ENCODE peak calls at places on chromosome 15, in nine cellular contexts. One of them, this sample, is unnamed.

GRCh38 chr15:89356634-89357298 is 22.1 kb upstream of the POLG start:
- DNase-seq in HCT116: no peak
- DNase-seq in GM12892: no peak
- DNase-seq in stomach: no peak
- DNase-seq in transverse colon: no peak
- DNase-seq in Panc1: no peak
- DNase-seq in prostate gland: no peak
- DNase-seq in sigmoid colon: no peak
- DNase-seq in SK-N-SH: peak
- DNase-seq in this sample: no peak

GRCh38 chr15:68885070-68885469 is 45.3 kb upstream of the SPESP1 start:
- DNase-seq in SK-N-SH: no peak
- DNase-seq in transverse colon: no peak
- DNase-seq in sigmoid colon: no peak
- DNase-seq in GM12892: no peak
- DNase-seq in Panc1: no peak
- DNase-seq in prostate gland: peak
- DNase-seq in HCT116: no peak
- DNase-seq in stomach: no peak
- DNase-seq in this sample: no peak

GRCh38 chr15:41961803-41962202 is 10.6 kb downstream of the EHD4 start:
- DNase-seq in SK-N-SH: no peak
- DNase-seq in stomach: no peak
- DNase-seq in transverse colon: no peak
- DNase-seq in HCT116: no peak
- DNase-seq in Panc1: no peak
- DNase-seq in sigmoid colon: no peak
- DNase-seq in prostate gland: no peak
- DNase-seq in GM12892: no peak
- DNase-seq in this sample: no peak

GRCh38 chr15:32029862-32030781 is at the start of gene CHRNA7:
- DNase-seq in prostate gland: peak
- DNase-seq in stomach: peak
- DNase-seq in GM12892: peak
- DNase-seq in sigmoid colon: peak
- DNase-seq in HCT116: peak
- DNase-seq in transverse colon: peak
- DNase-seq in SK-N-SH: peak
- DNase-seq in Panc1: no peak
- DNase-seq in this sample: peak

GRCh38 chr15:100720406-100720967 is 118.1 kb downstream of the ASB7 start:
- DNase-seq in Panc1: no peak
- DNase-seq in SK-N-SH: no peak
- DNase-seq in GM12892: no peak
- DNase-seq in stomach: no peak
- DNase-seq in HCT116: no peak
- DNase-seq in sigmoid colon: no peak
- DNase-seq in prostate gland: no peak
- DNase-seq in transverse colon: no peak
- DNase-seq in this sample: peak

GRCh38 chr15:77506311-77507150 is 85.8 kb downstream of the HMG20A start:
- DNase-seq in GM12892: no peak
- DNase-seq in stomach: peak
- DNase-seq in transverse colon: peak
- DNase-seq in HCT116: no peak
- DNase-seq in sigmoid colon: peak
- DNase-seq in SK-N-SH: no peak
- DNase-seq in Panc1: no peak
- DNase-seq in prostate gland: no peak
- DNase-seq in this sample: no peak

GRCh38 chr15:74383695-74384565 is 16.5 kb upstream of the CYP11A1 start:
- DNase-seq in Panc1: no peak
- DNase-seq in GM12892: peak
- DNase-seq in prostate gland: no peak
- DNase-seq in sigmoid colon: no peak
- DNase-seq in stomach: peak
- DNase-seq in transverse colon: no peak
- DNase-seq in SK-N-SH: no peak
- DNase-seq in HCT116: peak
- DNase-seq in this sample: no peak

GRCh38 chr15:51842852-51843737 is 13.6 kb downstream of the TMOD3 start:
- DNase-seq in GM12892: no peak
- DNase-seq in transverse colon: no peak
- DNase-seq in HCT116: peak
- DNase-seq in sigmoid colon: no peak
- DNase-seq in Panc1: no peak
- DNase-seq in prostate gland: no peak
- DNase-seq in SK-N-SH: no peak
- DNase-seq in stomach: no peak
- DNase-seq in this sample: no peak

GRCh38 chr15:55587321-55588069 is 650 bp downstream of the PYGO1 start:
- DNase-seq in transverse colon: peak
- DNase-seq in HCT116: no peak
- DNase-seq in Panc1: no peak
- DNase-seq in stomach: no peak
- DNase-seq in SK-N-SH: peak
- DNase-seq in GM12892: peak
- DNase-seq in sigmoid colon: peak
- DNase-seq in prostate gland: no peak
- DNase-seq in this sample: no peak

GRCh38 chr15:68644088-68644904 is 65.5 kb downstream of the CORO2B start:
- DNase-seq in stomach: no peak
- DNase-seq in transverse colon: no peak
- DNase-seq in SK-N-SH: no peak
- DNase-seq in HCT116: peak
- DNase-seq in prostate gland: no peak
- DNase-seq in GM12892: no peak
- DNase-seq in sigmoid colon: peak
- DNase-seq in Panc1: no peak
- DNase-seq in this sample: peak

GRCh38 chr15:51046799-51047449 is 47.8 kb downstream of the TNFAIP8L3 start:
- DNase-seq in GM12892: no peak
- DNase-seq in sigmoid colon: peak
- DNase-seq in stomach: peak
- DNase-seq in Panc1: no peak
- DNase-seq in transverse colon: peak
- DNase-seq in prostate gland: no peak
- DNase-seq in HCT116: no peak
- DNase-seq in SK-N-SH: no peak
- DNase-seq in this sample: no peak

GRCh38 chr15:29698030-29698701 is 124.1 kb downstream of the TJP1 start:
- DNase-seq in GM12892: no peak
- DNase-seq in sigmoid colon: no peak
- DNase-seq in stomach: no peak
- DNase-seq in SK-N-SH: no peak
- DNase-seq in prostate gland: no peak
- DNase-seq in Panc1: peak
- DNase-seq in HCT116: peak
- DNase-seq in transverse colon: no peak
- DNase-seq in this sample: no peak

GRCh38 chr15:52780172-52780980 is 9.8 kb downstream of the ONECUT1 start:
- DNase-seq in HCT116: peak
- DNase-seq in SK-N-SH: peak
- DNase-seq in GM12892: no peak
- DNase-seq in Panc1: peak
- DNase-seq in transverse colon: peak
- DNase-seq in prostate gland: peak
- DNase-seq in sigmoid colon: no peak
- DNase-seq in stomach: peak
- DNase-seq in this sample: no peak

GRCh38 chr15:64897345-64897985 is 14.2 kb upstream of the ANKDD1A start:
- DNase-seq in HCT116: no peak
- DNase-seq in stomach: peak
- DNase-seq in transverse colon: peak
- DNase-seq in prostate gland: no peak
- DNase-seq in SK-N-SH: no peak
- DNase-seq in Panc1: no peak
- DNase-seq in GM12892: no peak
- DNase-seq in sigmoid colon: peak
- DNase-seq in this sample: no peak
- TF ChIP-seq POLR2AphosphoS5 in HCT116: no peak
- TF ChIP-seq POLR2AphosphoS5 in stomach: peak
- TF ChIP-seq POLR2AphosphoS5 in transverse colon: no peak
- TF ChIP-seq POLR2AphosphoS5 in prostate gland: no peak
- TF ChIP-seq POLR2AphosphoS5 in SK-N-SH: no peak
- TF ChIP-seq POLR2AphosphoS5 in Panc1: no peak
- TF ChIP-seq POLR2AphosphoS5 in GM12892: no peak
- TF ChIP-seq POLR2AphosphoS5 in sigmoid colon: no peak
- TF ChIP-seq POLR2AphosphoS5 in this sample: no peak

GRCh38 chr15:73375012-73375411 is 6.3 kb upstream of the HCN4 start:
- DNase-seq in transverse colon: no peak
- DNase-seq in prostate gland: no peak
- DNase-seq in GM12892: no peak
- DNase-seq in SK-N-SH: no peak
- DNase-seq in stomach: no peak
- DNase-seq in Panc1: no peak
- DNase-seq in sigmoid colon: no peak
- DNase-seq in HCT116: no peak
- DNase-seq in this sample: no peak

GRCh38 chr15:73374599-73374998 is 5.8 kb upstream of the HCN4 start:
- DNase-seq in GM12892: no peak
- DNase-seq in HCT116: no peak
- DNase-seq in stomach: no peak
- DNase-seq in sigmoid colon: no peak
- DNase-seq in prostate gland: no peak
- DNase-seq in Panc1: no peak
- DNase-seq in transverse colon: no peak
- DNase-seq in SK-N-SH: peak
- DNase-seq in this sample: no peak

GRCh38 chr15:73373221-73373620 is 4.5 kb upstream of the HCN4 start:
- DNase-seq in HCT116: no peak
- DNase-seq in Panc1: no peak
- DNase-seq in prostate gland: no peak
- DNase-seq in stomach: no peak
- DNase-seq in sigmoid colon: no peak
- DNase-seq in SK-N-SH: no peak
- DNase-seq in transverse colon: no peak
- DNase-seq in GM12892: no peak
- DNase-seq in this sample: no peak

GRCh38 chr15:73378089-73378488 is 9.3 kb upstream of the HCN4 start:
- DNase-seq in SK-N-SH: no peak
- DNase-seq in prostate gland: no peak
- DNase-seq in Panc1: no peak
- DNase-seq in sigmoid colon: no peak
- DNase-seq in transverse colon: no peak
- DNase-seq in stomach: no peak
- DNase-seq in HCT116: no peak
- DNase-seq in GM12892: no peak
- DNase-seq in this sample: no peak

GRCh38 chr15:73375755-73376305 is 7.1 kb upstream of the HCN4 start:
- DNase-seq in stomach: no peak
- DNase-seq in HCT116: no peak
- DNase-seq in transverse colon: no peak
- DNase-seq in GM12892: no peak
- DNase-seq in sigmoid colon: no peak
- DNase-seq in Panc1: no peak
- DNase-seq in prostate gland: no peak
- DNase-seq in SK-N-SH: peak
- DNase-seq in this sample: no peak
- TF ChIP-seq POLR2AphosphoS5 in stomach: no peak
- TF ChIP-seq POLR2AphosphoS5 in HCT116: no peak
- TF ChIP-seq POLR2AphosphoS5 in transverse colon: no peak
- TF ChIP-seq POLR2AphosphoS5 in GM12892: no peak
- TF ChIP-seq POLR2AphosphoS5 in sigmoid colon: no peak
- TF ChIP-seq POLR2AphosphoS5 in Panc1: no peak
- TF ChIP-seq POLR2AphosphoS5 in prostate gland: no peak
- TF ChIP-seq POLR2AphosphoS5 in SK-N-SH: no peak
- TF ChIP-seq POLR2AphosphoS5 in this sample: no peak

DNA sequence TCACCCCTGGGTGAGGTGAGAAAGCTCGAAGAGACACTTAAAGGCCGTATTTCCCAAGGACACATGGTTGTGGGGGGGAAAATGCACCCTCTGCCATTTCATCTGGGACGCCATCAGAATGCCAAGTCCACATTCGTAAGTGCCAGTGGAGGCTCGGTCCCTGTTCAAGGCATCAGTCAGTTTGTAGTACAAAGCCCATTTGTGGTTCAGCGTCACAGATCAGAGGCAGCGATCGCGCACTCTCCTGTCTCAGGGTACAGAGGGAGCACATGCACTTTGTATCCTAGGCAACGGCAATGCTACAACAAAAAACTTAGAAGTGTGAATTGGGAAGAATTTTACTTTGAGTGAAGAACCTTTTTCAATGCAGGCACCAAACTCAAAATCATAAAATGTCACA is 27.2 kb downstream of the SEMA6D start:
- DNase-seq in SK-N-SH: no peak
- DNase-seq in GM12892: no peak
- DNase-seq in HCT116: no peak
- DNase-seq in prostate gland: no peak
- DNase-seq in stomach: no peak
- DNase-seq in transverse colon: no peak
- DNase-seq in Panc1: no peak
- DNase-seq in sigmoid colon: no peak
- DNase-seq in this sample: no peak
- TF ChIP-seq POLR2AphosphoS5 in SK-N-SH: no peak
- TF ChIP-seq POLR2AphosphoS5 in GM12892: no peak
- TF ChIP-seq POLR2AphosphoS5 in HCT116: no peak
- TF ChIP-seq POLR2AphosphoS5 in prostate gland: no peak
- TF ChIP-seq POLR2AphosphoS5 in stomach: no peak
- TF ChIP-seq POLR2AphosphoS5 in transverse colon: no peak
- TF ChIP-seq POLR2AphosphoS5 in Panc1: no peak
- TF ChIP-seq POLR2AphosphoS5 in sigmoid colon: no peak
- TF ChIP-seq POLR2AphosphoS5 in this sample: no peak

DNA sequence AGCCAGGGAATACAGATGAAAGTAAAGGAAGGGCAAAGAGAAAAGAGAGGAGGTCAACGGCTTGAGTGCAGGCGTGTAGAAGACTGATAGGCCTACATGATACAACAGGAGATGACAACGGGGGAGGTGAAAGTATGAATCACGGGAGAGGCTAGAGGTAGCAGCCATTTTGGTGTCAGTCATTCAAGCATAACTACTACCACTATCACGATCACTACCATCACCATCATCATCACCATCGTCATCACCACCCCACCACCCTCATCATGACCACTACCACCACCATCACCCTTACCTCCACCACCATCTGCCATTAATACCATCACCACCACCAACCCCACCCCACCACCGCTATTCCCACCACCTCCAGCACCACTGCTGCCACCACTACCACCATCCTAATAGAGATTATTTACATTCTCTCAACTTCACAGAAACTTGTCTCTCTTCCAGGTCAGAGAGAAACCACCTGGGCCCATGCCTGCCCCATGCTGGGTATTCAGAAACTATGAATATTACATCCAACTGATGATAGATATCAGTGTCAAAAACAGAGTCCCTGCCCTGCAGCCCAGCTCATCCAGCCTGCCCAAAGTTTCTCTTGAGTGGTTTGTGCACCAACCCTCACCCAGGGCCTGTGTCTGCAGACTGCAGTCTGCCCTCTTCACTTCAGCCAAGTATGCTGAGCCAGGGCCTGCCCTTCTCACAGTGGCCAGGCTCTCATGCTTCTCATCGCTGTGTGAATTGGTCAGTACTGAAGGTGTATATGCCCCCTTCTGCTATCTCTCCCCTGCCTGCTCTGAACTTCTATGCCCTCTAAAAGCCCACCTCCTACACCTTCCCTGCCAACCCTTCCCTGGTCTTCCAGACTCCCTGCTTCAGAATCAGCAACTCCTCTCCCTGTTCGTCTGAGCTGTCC is 215.6 kb upstream of the TLE3 start:
- DNase-seq in transverse colon: no peak
- DNase-seq in stomach: no peak
- DNase-seq in sigmoid colon: no peak
- DNase-seq in Panc1: no peak
- DNase-seq in prostate gland: no peak
- DNase-seq in HCT116: no peak
- DNase-seq in SK-N-SH: no peak
- DNase-seq in GM12892: no peak
- DNase-seq in this sample: no peak
- TF ChIP-seq POLR2AphosphoS5 in transverse colon: no peak
- TF ChIP-seq POLR2AphosphoS5 in stomach: no peak
- TF ChIP-seq POLR2AphosphoS5 in sigmoid colon: no peak
- TF ChIP-seq POLR2AphosphoS5 in Panc1: no peak
- TF ChIP-seq POLR2AphosphoS5 in prostate gland: no peak
- TF ChIP-seq POLR2AphosphoS5 in HCT116: no peak
- TF ChIP-seq POLR2AphosphoS5 in SK-N-SH: no peak
- TF ChIP-seq POLR2AphosphoS5 in GM12892: no peak
- TF ChIP-seq POLR2AphosphoS5 in this sample: no peak